ENCODE peak calls at places on chromosomes 5 and 9, in eight cellular contexts. L is pancreas, C is AG04450, W is PC-9, I is mucosa of descending colon, R is HFF-Myc, O is HAP-1, Q is hepatocyte. N is an unnamed sample.

GRCh38 chr9:130299785-130300615 is 34.4 kb downstream of the HMCN2 start:
- DNase-seq in L (no peak), C (no peak), W (no peak), I (no peak), R (no peak), O (no peak), Q (no peak), N (no peak)

GRCh38 chr5:153429734-153430133 is 60.7 kb upstream of the GRIA1 start:
- DNase-seq in L (no peak), C (no peak), W (no peak), I (no peak), R (no peak), O (no peak), Q (no peak), N (no peak)

GRCh38 chr9:129069128-129069824 is 11.6 kb upstream of the DOLPP1 start:
- DNase-seq in L (no peak), C (no peak), W (peak; percentile 33), I (peak; percentile 69), R (no peak), O (no peak), Q (peak; percentile 54), N (peak; percentile 85)

GRCh38 chr9:34988218-34989055 is 1.1 kb upstream of the DNAJB5 start:
- DNase-seq in L (no peak), C (no peak), W (no peak), I (peak; percentile 46), R (no peak), O (no peak), Q (no peak), N (peak; percentile 67)

GRCh38 chr9:121598167-121599000 is 53.0 kb upstream of the DAB2IP start:
- DNase-seq in L (peak; percentile 82), C (peak; percentile 72), W (peak; percentile 90), I (peak; percentile 72), R (no peak), O (no peak), Q (peak; percentile 93), N (peak; percentile 89)

GRCh38 chr5:96961053-96961452 is 25.2 kb downstream of the LNPEP start:
- DNase-seq in L (no peak), C (no peak), W (no peak), I (no peak), R (no peak), O (no peak), Q (no peak), N (no peak)

GRCh38 chr5:112929336-112930081 is 7.5 kb upstream of the REEP5 start:
- DNase-seq in L (no peak), C (no peak), W (no peak), I (no peak), R (no peak), O (no peak), Q (no peak), N (no peak)

GRCh38 chr5:95731571-95732554 is 727 bp downstream of the RHOBTB3 start:
- DNase-seq in L (peak; percentile 84), C (no peak), W (no peak), I (peak; percentile 76), R (no peak), O (peak; percentile 26), Q (peak; percentile 68), N (peak; percentile 69)

GRCh38 chr9:127589955-127590370 is 22.1 kb upstream of the STXBP1 start:
- DNase-seq in L (no peak), C (peak; percentile 57), W (peak; percentile 59), I (peak; percentile 58), R (no peak), O (peak; percentile 74), Q (peak; percentile 88), N (no peak)

GRCh38 chr9:95215368-95215898 is 102.1 kb downstream of the FANCC start:
- DNase-seq in L (no peak), C (no peak), W (no peak), I (no peak), R (no peak), O (no peak), Q (no peak), N (no peak)

GRCh38 chr5:54904425-54904824 is 81.0 kb downstream of the ESM1 start:
- DNase-seq in L (no peak), C (peak; percentile 34), W (peak; percentile 51), I (no peak), R (no peak), O (no peak), Q (peak; percentile 45), N (no peak)

GRCh38 chr5:35651002-35651756 is 33.5 kb downstream of the SPEF2 start:
- DNase-seq in L (no peak), C (peak; percentile 21), W (peak; percentile 43), I (no peak), R (peak; percentile 16), O (peak; percentile 27), Q (peak; percentile 51), N (no peak)

GRCh38 chr5:143527808-143528207 is 124.3 kb upstream of the NR3C1 start:
- DNase-seq in L (no peak), C (no peak), W (no peak), I (no peak), R (no peak), O (no peak), Q (no peak), N (no peak)

GRCh38 chr9:14400658-14400995 is 86.7 kb upstream of the NFIB start:
- DNase-seq in L (no peak), C (peak; percentile 34), W (no peak), I (no peak), R (peak; percentile 20), O (no peak), Q (peak; percentile 28), N (no peak)

GRCh38 chr9:89844075-89844474 is 239.3 kb downstream of the GADD45G start:
- DNase-seq in L (no peak), C (no peak), W (no peak), I (no peak), R (no peak), O (no peak), Q (no peak), N (no peak)

GRCh38 chr9:3525836-3526165 is at the start of gene RFX3:
- DNase-seq in L (peak; percentile 92), C (peak; percentile 84), W (peak; percentile 83), I (peak; percentile 94), R (peak; percentile 95), O (peak; percentile 93), Q (peak; percentile 96), N (peak; percentile 93)

GRCh38 chr9:129235931-129236331 is 57.9 kb upstream of the IER5L start:
- DNase-seq in L (no peak), C (no peak), W (no peak), I (peak; percentile 50), R (no peak), O (no peak), Q (no peak), N (peak; percentile 41)

GRCh38 chr9:75602074-75602473 is 288.4 kb upstream of the PCSK5 start:
- DNase-seq in L (no peak), C (no peak), W (no peak), I (no peak), R (no peak), O (no peak), Q (no peak), N (no peak)

GRCh38 chr5:81125959-81126358 is 107.2 kb upstream of the CKMT2 start:
- DNase-seq in L (no peak), C (no peak), W (no peak), I (no peak), R (no peak), O (no peak), Q (peak; percentile 21), N (peak; percentile 83)
- H3K4me3 ChIP-seq in L (no peak overlapping the region), C (no peak overlapping the region), W (no peak overlapping the region), I (no peak overlapping the region), R (no peak overlapping the region), O (no peak overlapping the region), Q (no peak overlapping the region), N (no peak overlapping the region)

DNA sequence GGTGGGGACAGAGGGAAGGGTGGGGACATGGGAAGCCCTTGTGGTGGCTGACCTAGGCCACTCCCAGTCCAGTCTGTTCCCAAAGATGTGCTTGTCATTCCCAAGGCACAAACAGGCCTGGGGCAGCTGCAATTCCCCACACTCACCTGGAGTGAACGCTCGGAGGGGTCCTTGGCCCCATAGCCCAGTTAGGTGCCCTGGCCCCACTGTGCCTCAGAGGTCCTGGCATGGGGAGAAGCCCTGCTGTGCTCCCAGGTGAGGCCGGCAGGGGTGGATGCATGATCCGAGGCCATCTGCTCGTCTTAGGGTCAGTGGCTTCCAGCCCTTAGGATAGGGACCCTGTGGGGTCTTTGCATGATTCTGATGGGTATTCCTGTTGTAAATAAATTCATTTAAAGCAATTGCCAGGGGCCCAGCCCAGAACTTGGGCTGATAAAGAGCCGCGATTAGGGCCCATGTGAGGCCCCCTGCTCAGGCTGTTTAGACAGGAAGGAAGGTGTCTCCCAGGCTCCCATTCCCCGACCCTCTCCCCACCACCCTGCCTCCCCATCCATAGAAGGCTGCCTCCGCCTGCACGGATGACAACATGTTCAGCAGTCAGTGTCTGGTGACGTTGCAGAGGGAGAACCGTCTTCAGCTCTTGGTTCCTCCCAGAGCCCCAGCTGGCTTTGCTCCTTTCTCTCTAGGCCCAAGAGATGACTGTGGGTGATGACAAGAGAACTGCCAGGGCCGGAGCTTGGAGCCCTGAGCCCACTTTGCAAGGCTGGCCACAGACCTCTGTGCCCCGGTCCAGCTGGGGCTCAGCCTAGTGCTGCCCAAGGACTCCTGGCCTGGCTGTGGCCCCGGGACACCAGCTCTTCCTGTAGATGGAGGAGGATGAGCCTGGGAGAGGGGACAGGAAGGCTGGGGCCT is 28.4 kb upstream of the IRX4 start:
- DNase-seq in L (no peak), C (no peak), W (no peak), I (no peak), R (no peak), O (no peak), Q (no peak), N (no peak)
- H3K4me3 ChIP-seq in L (no peak overlapping the region), C (no peak overlapping the region), W (no peak overlapping the region), I (no peak overlapping the region), R (no peak overlapping the region), O (no peak overlapping the region), Q (no peak overlapping the region), N (no peak overlapping the region)

DNA sequence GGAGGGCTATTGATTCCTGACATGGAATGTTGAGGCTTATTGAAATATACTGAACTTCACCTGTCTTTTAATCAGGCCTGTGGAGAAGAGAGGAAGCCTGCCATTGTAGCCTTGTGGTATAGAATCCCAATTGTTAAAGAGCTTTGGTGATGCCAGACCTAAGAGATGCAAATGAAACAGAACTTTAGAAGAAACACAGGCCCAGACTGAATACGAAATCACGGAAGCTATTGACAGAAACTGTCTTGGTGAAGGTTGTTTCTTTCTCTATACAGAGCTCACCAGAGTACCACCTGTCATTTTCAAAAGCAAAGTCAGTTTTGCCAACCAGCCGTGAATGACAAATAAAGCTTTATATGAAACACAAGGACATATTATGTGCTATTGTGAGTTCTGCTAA is 660.3 kb downstream of the ISL1 start:
- DNase-seq in L (no peak), C (no peak), W (no peak), I (no peak), R (no peak), O (peak; percentile 41), Q (no peak), N (no peak)
- H3K4me3 ChIP-seq in L (no peak overlapping the region), C (no peak overlapping the region), W (no peak overlapping the region), I (no peak overlapping the region), R (no peak overlapping the region), O (no peak overlapping the region), Q (no peak overlapping the region), N (no peak overlapping the region)

DNA sequence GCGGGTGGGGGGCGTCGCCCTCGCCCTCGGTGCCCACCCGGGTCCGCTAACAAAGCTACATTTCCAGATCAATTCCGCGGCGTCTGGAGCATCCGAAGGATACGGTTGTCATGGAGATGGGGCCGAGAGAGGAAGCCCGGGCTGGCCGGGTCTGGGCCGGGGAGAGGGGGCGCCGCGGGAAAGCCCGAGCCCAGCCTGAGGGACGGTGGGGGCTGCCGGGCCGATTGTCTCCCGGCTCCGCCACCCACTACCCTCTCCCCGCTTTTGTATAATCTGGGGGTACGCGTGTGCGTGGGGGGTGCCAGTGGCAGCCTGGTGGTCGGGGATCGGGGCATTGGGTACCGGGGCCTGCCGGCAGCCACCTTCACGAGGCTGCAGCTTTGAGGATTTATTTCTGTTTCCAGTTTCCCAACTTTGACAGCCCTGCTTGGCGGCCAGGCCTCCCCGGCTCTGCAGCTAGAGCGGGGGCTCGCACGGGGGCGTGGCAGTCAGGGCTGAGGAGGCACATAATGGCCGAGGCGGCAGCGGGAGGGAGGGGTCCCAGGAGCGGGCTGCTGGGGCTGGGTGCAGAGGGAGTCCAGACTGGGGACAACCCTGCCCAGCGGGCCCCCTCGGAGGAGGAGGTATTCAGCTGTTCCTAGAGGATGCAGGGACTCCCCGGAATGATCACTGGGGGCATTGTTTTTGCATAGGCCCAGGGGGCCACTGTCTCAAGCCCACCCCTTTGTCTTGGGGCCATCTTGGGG is 626 bp downstream of the PSD2 start:
- DNase-seq in L (no peak), C (no peak), W (no peak), I (no peak), R (no peak), O (no peak), Q (no peak), N (no peak)
- H3K4me3 ChIP-seq in L (peak overlapping the region; percentile 8), C (no peak overlapping the region), W (no peak overlapping the region), I (no peak overlapping the region), R (no peak overlapping the region), O (peak overlapping the region; percentile 0), Q (no peak overlapping the region), N (peak overlapping the region; percentile 6)